ENCODE peak calls at places on chromosomes 1 and 21, in seven cellular contexts. K is progenitor cell of endocrine pancreas, P is mesothelial cell of epicardium, R is colonic mucosa, Y is heart right ventricle, I is nephron progenitor cell, L is NB4. T is an unnamed sample.

GRCh38 chr1:22472596-22472995 is 20.9 kb downstream of the ZBTB40 start:
- DNase-seq in K (no peak), P (no peak), R (no peak), Y (no peak), I (no peak), L (no peak), T (no peak)

GRCh38 chr1:240831922-240832321 is 220.0 kb upstream of the GREM2 start:
- DNase-seq in K (no peak), P (no peak), R (no peak), Y (no peak), I (no peak), L (no peak), T (no peak)

GRCh38 chr1:59218521-59219236 is 78.2 kb upstream of the FGGY start:
- DNase-seq in K (no peak), P (no peak), R (no peak), Y (no peak), I (no peak), L (peak), T (no peak)

GRCh38 chr1:184623404-184623803 is 131.3 kb downstream of the EDEM3 start:
- DNase-seq in K (no peak), P (no peak), R (peak), Y (no peak), I (no peak), L (no peak), T (no peak)

GRCh38 chr1:8776104-8776503 is 41.3 kb downstream of the RERE start:
- DNase-seq in K (no peak), P (no peak), R (no peak), Y (no peak), I (no peak), L (no peak), T (no peak)

GRCh38 chr1:66927528-66927927 is 2.7 kb downstream of the MIER1 start:
- DNase-seq in K (no peak), P (no peak), R (no peak), Y (no peak), I (no peak), L (no peak), T (no peak)

GRCh38 chr1:29655945-29656866 is 419.9 kb downstream of the PTPRU start:
- DNase-seq in K (peak), P (peak), R (peak), Y (no peak), I (peak), L (peak), T (peak)

GRCh38 chr1:114335273-114335672 is 175.7 kb downstream of the TRIM33 start:
- DNase-seq in K (no peak), P (no peak), R (no peak), Y (no peak), I (no peak), L (no peak), T (no peak)

GRCh38 chr1:18484726-18485125 is 4.0 kb downstream of the KLHDC7A start:
- DNase-seq in K (no peak), P (no peak), R (no peak), Y (no peak), I (no peak), L (no peak), T (no peak)

GRCh38 chr1:30046751-30047150 is 676.6 kb downstream of the MATN1 start:
- DNase-seq in K (no peak), P (peak), R (no peak), Y (no peak), I (no peak), L (no peak), T (no peak)

GRCh38 chr1:53729536-53730485 is 9.2 kb downstream of the GLIS1 start:
- DNase-seq in K (no peak), P (no peak), R (no peak), Y (no peak), I (no peak), L (no peak), T (no peak)

GRCh38 chr1:230768903-230769570 is 21.8 kb downstream of the CAPN9 start:
- DNase-seq in K (no peak), P (no peak), R (no peak), Y (no peak), I (no peak), L (no peak), T (no peak)

GRCh38 chr1:55828031-55828430 is 612.9 kb upstream of the USP24 start:
- DNase-seq in K (no peak), P (no peak), R (no peak), Y (no peak), I (no peak), L (no peak), T (no peak)

GRCh38 chr1:99603699-99604595 is 42.0 kb upstream of the PALMD start:
- DNase-seq in K (no peak), P (no peak), R (no peak), Y (no peak), I (no peak), L (no peak), T (no peak)

GRCh38 chr1:204417231-204417997 is 5.8 kb upstream of the PPP1R15B start:
- DNase-seq in K (no peak), P (no peak), R (peak), Y (peak), I (no peak), L (peak), T (peak)

GRCh38 chr21:42513985-42514882 is 582 bp downstream of the SLC37A1 start:
- DNase-seq in K (peak), P (peak), R (peak), Y (peak), I (peak), L (peak), T (no peak)

GRCh38 chr1:210944255-210944654 is 189.7 kb downstream of the KCNH1 start:
- DNase-seq in K (no peak), P (no peak), R (no peak), Y (no peak), I (no peak), L (no peak), T (no peak)

GRCh38 chr1:1550591-1551432 is 10.4 kb upstream of the TMEM240 start:
- DNase-seq in K (no peak), P (no peak), R (no peak), Y (no peak), I (no peak), L (no peak), T (no peak)

GRCh38 chr1:187577625-187578024 is 748.9 kb downstream of the PLA2G4A start:
- DNase-seq in K (no peak), P (no peak), R (no peak), Y (no peak), I (no peak), L (no peak), T (no peak)

GRCh38 chr21:37563641-37564340 is 197.2 kb downstream of the DYRK1A start:
- DNase-seq in K (peak), P (no peak), R (peak), Y (peak), I (no peak), L (peak), T (peak)

GRCh38 chr1:228205526-228206436 is 2.1 kb upstream of the OBSCN start:
- DNase-seq in K (no peak), P (no peak), R (no peak), Y (no peak), I (no peak), L (no peak), T (peak)

GRCh38 chr1:72050551-72050950 is 231.8 kb downstream of the NEGR1 start:
- DNase-seq in K (no peak), P (no peak), R (no peak), Y (no peak), I (no peak), L (no peak), T (no peak)

GRCh38 chr1:145926706-145927072 is 595 bp downstream of the RBM8A start:
- DNase-seq in K (no peak), P (no peak), R (no peak), Y (no peak), I (no peak), L (no peak), T (no peak)

GRCh38 chr1:36836196-36836883 is 198.0 kb downstream of the GRIK3 start:
- DNase-seq in K (no peak), P (no peak), R (no peak), Y (no peak), I (no peak), L (no peak), T (no peak)

GRCh38 chr1:222043444-222044292 is 301.8 kb upstream of the DUSP10 start:
- DNase-seq in K (no peak), P (peak), R (no peak), Y (peak), I (no peak), L (no peak), T (no peak)

GRCh38 chr1:223844962-223845809 is 561 bp downstream of the TP53BP2 start:
- DNase-seq in K (no peak), P (peak), R (peak), Y (no peak), I (peak), L (peak), T (no peak)

GRCh38 chr1:32208463-32208862 is 426 bp upstream of the DCDC2B start:
- DNase-seq in K (no peak), P (no peak), R (no peak), Y (no peak), I (no peak), L (no peak), T (no peak)
- TF ChIP-seq CTCF in K (no peak), P (no peak), R (no peak), Y (no peak), I (no peak), L (no peak), T (no peak)

GRCh38 chr1:40039245-40039756 is 1.2 kb upstream of the CAP1 start:
- DNase-seq in K (no peak), P (no peak), R (no peak), Y (no peak), I (no peak), L (peak), T (no peak)
- TF ChIP-seq CTCF in K (no peak), P (no peak), R (no peak), Y (peak), I (no peak), L (no peak), T (no peak)

GRCh38 chr1:186275818-186276217 is 99.2 kb downstream of the TPR start:
- DNase-seq in K (no peak), P (no peak), R (no peak), Y (no peak), I (no peak), L (no peak), T (no peak)

GRCh38 chr1:186271032-186271431 is 104.0 kb downstream of the TPR start:
- DNase-seq in K (no peak), P (no peak), R (no peak), Y (no peak), I (no peak), L (no peak), T (no peak)

DNA sequence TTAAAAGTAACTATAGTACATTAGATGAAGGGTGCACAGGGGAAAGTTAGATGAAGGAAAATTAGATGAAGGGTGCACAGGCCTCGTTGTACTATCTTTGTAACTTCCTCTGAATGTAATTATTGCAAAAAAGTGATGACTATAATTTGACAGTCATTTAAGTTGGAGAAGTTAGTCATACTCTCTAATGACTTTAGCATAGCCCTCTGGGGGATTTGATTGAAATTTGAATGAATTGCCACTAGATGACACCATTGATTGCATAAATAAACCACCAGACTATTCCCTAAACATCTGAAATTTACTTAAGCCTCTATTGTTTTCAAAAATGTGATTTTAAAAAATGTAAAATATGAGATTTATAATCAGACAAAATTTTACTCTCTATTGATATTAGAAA is 102.6 kb downstream of the TPR start:
- DNase-seq in K (no peak), P (no peak), R (no peak), Y (no peak), I (no peak), L (peak), T (no peak)
- TF ChIP-seq CTCF in K (no peak), P (no peak), R (no peak), Y (no peak), I (no peak), L (no peak), T (no peak)

GRCh38 chr1:84690397-84691138 is at the start of gene SSX2IP:
- DNase-seq in K (peak), P (peak), R (peak), Y (peak), I (peak), L (peak), T (peak)

GRCh38 chr1:84688461-84689061 is 1.7 kb downstream of the SSX2IP start:
- DNase-seq in K (no peak), P (no peak), R (no peak), Y (no peak), I (no peak), L (peak), T (no peak)

GRCh38 chr1:84691139-84691783 is 1.0 kb upstream of the SSX2IP start:
- DNase-seq in K (no peak), P (no peak), R (no peak), Y (no peak), I (no peak), L (peak), T (no peak)

GRCh38 chr1:84687703-84688460 is 2.4 kb downstream of the SSX2IP start:
- DNase-seq in K (no peak), P (no peak), R (no peak), Y (no peak), I (no peak), L (peak), T (no peak)

GRCh38 chr1:84689514-84690396 is 506 bp downstream of the SSX2IP start:
- DNase-seq in K (no peak), P (peak), R (peak), Y (peak), I (peak), L (peak), T (peak)
- TF ChIP-seq CTCF in K (peak), P (no peak), R (no peak), Y (peak), I (no peak), L (no peak), T (peak)

GRCh38 chr1:24635195-24635843 is 7.8 kb upstream of the SRRM1 start:
- DNase-seq in K (no peak), P (no peak), R (no peak), Y (no peak), I (no peak), L (peak), T (no peak)
- TF ChIP-seq CTCF in K (peak), P (no peak), R (peak), Y (peak), I (peak), L (peak), T (peak)

GRCh38 chr1:98103617-98104284 is 182.9 kb upstream of the DPYD start:
- DNase-seq in K (no peak), P (no peak), R (no peak), Y (no peak), I (no peak), L (peak), T (no peak)
- TF ChIP-seq CTCF in K (no peak), P (no peak), R (no peak), Y (no peak), I (no peak), L (no peak), T (no peak)

GRCh38 chr21:36542312-36543101 is 62.6 kb upstream of the CLDN14 start:
- DNase-seq in K (no peak), P (no peak), R (no peak), Y (no peak), I (no peak), L (no peak), T (no peak)
- TF ChIP-seq CTCF in K (peak), P (no peak), R (no peak), Y (no peak), I (no peak), L (no peak), T (no peak)

GRCh38 chr1:234691567-234691966 is 81.6 kb upstream of the IRF2BP2 start:
- DNase-seq in K (no peak), P (no peak), R (no peak), Y (no peak), I (no peak), L (no peak), T (no peak)
- TF ChIP-seq CTCF in K (no peak), P (no peak), R (no peak), Y (no peak), I (no peak), L (no peak), T (no peak)

GRCh38 chr21:26962516-26963305 is 4.2 kb downstream of the ADAMTS5 start:
- DNase-seq in K (no peak), P (no peak), R (no peak), Y (no peak), I (no peak), L (no peak), T (no peak)

GRCh38 chr21:26958792-26959191 is 8.1 kb downstream of the ADAMTS5 start:
- DNase-seq in K (no peak), P (no peak), R (no peak), Y (no peak), I (no peak), L (no peak), T (no peak)

GRCh38 chr21:26965091-26965566 is 1.8 kb downstream of the ADAMTS5 start:
- DNase-seq in K (no peak), P (no peak), R (no peak), Y (no peak), I (no peak), L (no peak), T (no peak)

GRCh38 chr21:26964379-26964778 is 2.5 kb downstream of the ADAMTS5 start:
- DNase-seq in K (no peak), P (no peak), R (peak), Y (peak), I (no peak), L (no peak), T (no peak)

GRCh38 chr21:26961704-26962103 is 5.2 kb downstream of the ADAMTS5 start:
- DNase-seq in K (no peak), P (no peak), R (peak), Y (no peak), I (no peak), L (peak), T (no peak)
- TF ChIP-seq CTCF in K (peak), P (no peak), R (no peak), Y (peak), I (peak), L (peak), T (peak)